ENCODE peak calls at places on chromosome 2, in eight cellular contexts. C is A549, N is body of pancreas, O is transverse colon, Z is thyroid gland, S is uterus, M is stomach, P is heart left ventricle. G is an unnamed sample.

GRCh38 chr2:238093181-238094140 is 6.7 kb upstream of the ESPNL start:
- DNase-seq in C (no peak), N (no peak), O (no peak), S (no peak), Z (no peak), P (no peak), M (peak; percentile 5), G (no peak)

GRCh38 chr2:96090181-96090500 is 26.2 kb downstream of the ADRA2B start:
- DNase-seq in S (no peak), Z (no peak), O (no peak), C (no peak), P (no peak), M (peak; percentile 22), N (no peak), G (peak; percentile 25)

GRCh38 chr2:144759746-144760145 is 239.8 kb upstream of the ZEB2 start:
- DNase-seq in N (no peak), Z (no peak), C (no peak), P (no peak), O (no peak), S (no peak), M (no peak), G (no peak)

GRCh38 chr2:36433311-36434217 is 78.0 kb downstream of the CRIM1 start:
- DNase-seq in M (no peak), N (peak; percentile 16), S (peak; percentile 38), P (peak; percentile 59), Z (no peak), O (peak; percentile 25), C (no peak), G (no peak)

GRCh38 chr2:163877316-163877715 is 141.5 kb upstream of the FIGN start:
- DNase-seq in O (no peak), Z (no peak), P (no peak), C (no peak), M (no peak), N (peak; percentile 28), S (no peak), G (no peak)

GRCh38 chr2:7685342-7686015 is 768.3 kb downstream of the RNF144A start:
- DNase-seq in Z (no peak), N (no peak), S (no peak), M (no peak), O (no peak), C (no peak), P (no peak), G (no peak)

GRCh38 chr2:10935953-10936942 is 24.5 kb downstream of the KCNF1 start:
- DNase-seq in C (peak; percentile 99), S (no peak), M (no peak), N (no peak), P (no peak), O (no peak), Z (no peak), G (no peak)

GRCh38 chr2:100801402-100801801 is 18.5 kb upstream of the NPAS2 start:
- DNase-seq in O (no peak), C (no peak), P (no peak), Z (no peak), N (no peak), M (no peak), S (no peak), G (no peak)

GRCh38 chr2:112583497-112584133 is 794 bp upstream of the CHCHD5 start:
- DNase-seq in C (peak; percentile 21), N (no peak), Z (no peak), S (no peak), M (no peak), P (no peak), O (no peak), G (no peak)

GRCh38 chr2:223010641-223011040 is 41.3 kb upstream of the KCNE4 start:
- DNase-seq in C (no peak), S (no peak), M (no peak), N (no peak), P (no peak), Z (no peak), O (no peak), G (no peak)

GRCh38 chr2:120253021-120253882 is 600 bp downstream of the RALB start:
- DNase-seq in M (peak; percentile 79), C (peak; percentile 64), O (peak; percentile 80), P (peak; percentile 88), Z (peak; percentile 77), S (peak; percentile 78), N (peak; percentile 77), G (peak; percentile 62)

GRCh38 chr2:203803046-203803429 is 64.5 kb upstream of the CTLA4 start:
- DNase-seq in Z (no peak), C (no peak), S (no peak), P (no peak), M (no peak), N (no peak), O (no peak), G (no peak)

GRCh38 chr2:17518212-17519154 is at the start of gene RAD51AP2:
- DNase-seq in P (peak; percentile 83), N (peak; percentile 76), O (peak; percentile 81), S (peak; percentile 91), M (peak; percentile 73), C (peak; percentile 44), Z (peak; percentile 88), G (peak; percentile 58)

GRCh38 chr2:106719222-106719621 is 166.7 kb downstream of the ST6GAL2 start:
- DNase-seq in Z (no peak), S (no peak), O (no peak), M (no peak), N (no peak), C (no peak), P (no peak), G (no peak)

GRCh38 chr2:165067958-165068612 is 112.8 kb upstream of the SLC38A11 start:
- DNase-seq in P (peak; percentile 47), C (peak; percentile 43), Z (peak; percentile 11), M (no peak), O (no peak), N (peak; percentile 51), S (no peak), G (no peak)

GRCh38 chr2:96423281-96423680 is 81.9 kb downstream of the NEURL3 start:
- DNase-seq in M (no peak), P (no peak), S (no peak), Z (no peak), N (no peak), O (no peak), C (no peak), G (no peak)

GRCh38 chr2:84924173-84925106 is 19.0 kb downstream of the TMSB10 start:
- DNase-seq in P (peak; percentile 76), S (no peak), M (peak; percentile 33), C (no peak), N (peak; percentile 25), O (peak; percentile 62), Z (no peak), G (peak; percentile 76)

GRCh38 chr2:25787020-25787419 is 91.3 kb downstream of the ASXL2 start:
- DNase-seq in N (no peak), C (no peak), M (no peak), S (no peak), Z (no peak), O (no peak), P (no peak), G (no peak)

DNA sequence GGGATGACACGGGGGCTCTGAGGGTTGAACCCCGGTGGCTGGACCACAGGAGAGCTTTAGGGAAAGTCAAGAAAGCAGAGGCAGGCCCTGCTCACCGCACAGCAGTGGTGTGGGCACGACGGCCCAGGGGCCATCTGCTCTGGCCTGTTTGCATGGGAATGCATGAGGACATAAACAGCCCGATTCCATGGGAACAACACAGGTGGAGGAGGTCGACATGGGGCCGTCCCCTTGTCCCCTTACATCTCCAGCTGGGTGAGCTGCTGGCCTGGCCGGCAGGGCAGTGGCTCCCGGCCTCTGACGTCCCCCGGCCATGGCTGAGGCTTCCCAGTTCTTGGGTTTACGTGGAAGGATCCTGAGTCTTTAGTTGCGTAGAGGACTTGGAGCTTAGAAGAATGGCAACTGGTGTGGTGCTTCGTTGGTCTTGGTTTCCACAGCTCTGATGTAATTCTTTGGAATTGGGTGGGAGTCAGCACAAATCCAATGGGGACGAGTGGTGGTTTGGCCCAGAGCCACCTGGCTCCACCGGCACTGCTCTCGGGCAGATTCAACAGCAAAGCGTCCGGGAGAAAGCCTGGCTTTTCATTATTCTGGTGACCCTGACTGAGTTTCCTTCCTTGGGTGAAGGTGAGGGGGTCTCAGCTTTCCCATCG is 98.3 kb upstream of the HDAC4 start:
- DNase-seq in M (no peak), P (peak; percentile 55), N (no peak), Z (peak; percentile 54), C (no peak), S (peak; percentile 82), O (peak; percentile 34), G (peak; percentile 59)
- H3K27ac ChIP-seq in M (no peak overlapping the region), P (no peak overlapping the region), N (no peak overlapping the region), Z (no peak overlapping the region), C (no peak overlapping the region), S (peak overlapping the region; percentile 40), O (no peak overlapping the region), G (no peak overlapping the region)

GRCh38 chr2:127577973-127578372 is 42.5 kb downstream of the MYO7B start:
- DNase-seq in Z (no peak), M (peak; percentile 22), C (no peak), P (peak; percentile 11), N (no peak), S (no peak), O (no peak), G (no peak)
- H3K4me3 ChIP-seq in Z (no peak overlapping the region), M (no peak overlapping the region), C (no peak overlapping the region), P (no peak overlapping the region), N (no peak overlapping the region), S (no peak overlapping the region), O (no peak overlapping the region), G (no peak overlapping the region)

GRCh38 chr2:70122470-70122869 is 35.2 kb downstream of the PCBP1 start:
- DNase-seq in M (no peak), Z (no peak), P (no peak), C (no peak), S (no peak), O (no peak), N (no peak), G (no peak)

GRCh38 chr2:70123051-70123828 is 36.0 kb downstream of the PCBP1 start:
- DNase-seq in O (peak; percentile 43), C (no peak), M (peak; percentile 66), Z (peak; percentile 48), N (peak; percentile 80), P (peak; percentile 68), S (peak; percentile 70), G (no peak)

GRCh38 chr2:70123829-70124117 is 36.5 kb downstream of the PCBP1 start:
- DNase-seq in Z (no peak), C (no peak), N (no peak), P (no peak), M (no peak), S (no peak), O (no peak), G (no peak)

GRCh38 chr2:70125498-70125898 is 38.2 kb downstream of the PCBP1 start:
- DNase-seq in N (no peak), S (no peak), M (no peak), C (no peak), Z (no peak), P (no peak), O (no peak), G (no peak)

GRCh38 chr2:70124983-70125480 is 37.8 kb downstream of the PCBP1 start:
- DNase-seq in S (peak; percentile 67), Z (peak; percentile 57), P (peak; percentile 79), N (peak; percentile 66), M (peak; percentile 61), O (peak; percentile 68), C (peak; percentile 71), G (peak; percentile 81)
- TF ChIP-seq POLR2A in S (no peak), Z (peak; percentile 14), P (peak; percentile 32), N (peak; percentile 52), M (no peak), O (no peak), C (peak; percentile 75), G (no peak)

DNA sequence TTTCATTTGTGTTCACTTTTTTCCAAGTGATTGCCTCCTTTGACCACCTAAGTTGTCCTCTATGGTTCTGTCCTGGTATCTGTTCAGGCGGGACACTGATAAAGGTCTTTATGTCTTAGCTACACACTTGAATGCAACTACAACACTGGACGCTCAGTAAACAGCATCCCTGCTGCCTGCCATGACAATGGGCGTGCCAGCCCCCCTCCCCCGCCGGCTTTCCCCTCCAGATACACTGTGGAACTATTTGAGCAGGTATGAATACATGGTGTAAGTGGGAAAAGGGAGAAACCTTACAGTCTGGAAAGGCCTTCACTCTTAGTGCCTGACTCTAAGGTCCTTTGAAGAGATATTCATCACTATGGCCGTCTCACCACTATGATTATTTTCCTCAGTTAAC is 5.7 kb downstream of the AGBL5 start:
- DNase-seq in P (no peak), C (no peak), S (no peak), N (no peak), O (no peak), M (no peak), Z (no peak), G (no peak)
- H3K27ac ChIP-seq in P (no peak overlapping the region), C (no peak overlapping the region), S (no peak overlapping the region), N (no peak overlapping the region), O (no peak overlapping the region), M (no peak overlapping the region), Z (no peak overlapping the region), G (no peak overlapping the region)